ENCODE peak calls at places on chromosomes 7 and 10, in nine cellular contexts. I is H1, S is sigmoid colon, W is uterus, M is GM12878, T is testis, B is body of pancreas, V is breast epithelium, F is suprapubic skin. Q is an unnamed sample. For H3K4me1 and H3K36me3, the result is how much of the 10 kb centered on the place peaks cover.

GRCh38 chr7:144824360-144824759 is 11.5 kb downstream of the TPK1 start:
- DNase-seq in S (no peak), W (no peak), B (no peak), I (no peak), F (no peak), T (no peak), M (no peak), V (no peak), Q (no peak)

GRCh38 chr7:105126436-105126975 is 112.5 kb downstream of the KMT2E start:
- DNase-seq in S (no peak), F (no peak), T (no peak), V (no peak), M (no peak), B (no peak), I (no peak), W (no peak), Q (no peak)

GRCh38 chr7:107697246-107698044 is 36.8 kb downstream of the SLC26A4 start:
- DNase-seq in B (no peak), F (no peak), S (no peak), T (no peak), I (no peak), M (no peak), V (no peak), W (no peak), Q (no peak)

GRCh38 chr7:79176859-79177477 is 276.5 kb downstream of the MAGI2 start:
- DNase-seq in I (no peak), S (no peak), M (no peak), V (no peak), W (no peak), F (no peak), T (peak), B (no peak), Q (no peak)

GRCh38 chr7:137454169-137455166 is 110.9 kb upstream of the PTN start:
- DNase-seq in M (no peak), F (no peak), W (peak), V (no peak), T (peak), B (no peak), I (no peak), S (peak), Q (peak)

GRCh38 chr7:50733552-50733951 is 49.1 kb downstream of the GRB10 start:
- DNase-seq in V (no peak), B (peak), I (no peak), F (no peak), T (no peak), S (no peak), W (no peak), M (no peak), Q (peak)

GRCh38 chr7:3089493-3089892 is 45.8 kb upstream of the CARD11 start:
- DNase-seq in T (no peak), B (no peak), F (no peak), S (no peak), V (no peak), M (no peak), W (no peak), I (peak), Q (no peak)

GRCh38 chr7:80127412-80128150 is 7.0 kb upstream of the GNAI1 start:
- DNase-seq in M (no peak), V (no peak), T (peak), W (no peak), S (no peak), B (no peak), F (no peak), I (no peak), Q (no peak)

GRCh38 chr10:120953897-120954296 is 102.7 kb downstream of the WDR11 start:
- DNase-seq in I (no peak), F (no peak), S (no peak), M (no peak), B (no peak), V (no peak), W (no peak), T (no peak), Q (no peak)

GRCh38 chr7:22895491-22895890 is 72.8 kb upstream of the TOMM7 start:
- DNase-seq in I (no peak), W (no peak), S (no peak), V (no peak), T (no peak), M (no peak), B (no peak), F (no peak), Q (no peak)

GRCh38 chr10:1159131-1160061 is 103.2 kb downstream of the WDR37 start:
- DNase-seq in B (no peak), S (peak), W (no peak), T (peak), F (peak), M (no peak), I (peak), V (no peak), Q (peak)

GRCh38 chr7:47285860-47286491 is 295.9 kb downstream of the TNS3 start:
- DNase-seq in W (no peak), F (no peak), V (no peak), S (peak), M (no peak), B (no peak), T (no peak), I (no peak), Q (no peak)

GRCh38 chr10:919481-919880 is 12.0 kb downstream of the LARP4B start:
- DNase-seq in T (no peak), V (no peak), F (no peak), M (no peak), I (no peak), B (no peak), W (no peak), S (no peak), Q (no peak)

GRCh38 chr10:124667425-124668130 is 76.6 kb downstream of the FAM53B start:
- DNase-seq in I (no peak), W (no peak), M (no peak), F (no peak), B (no peak), S (no peak), V (no peak), T (no peak), Q (no peak)

GRCh38 chr7:28389504-28390385 is 22.6 kb upstream of the CREB5 start:
- DNase-seq in I (no peak), M (no peak), T (no peak), W (no peak), F (no peak), B (no peak), S (no peak), V (no peak), Q (no peak)

GRCh38 chr7:44216019-44216418 is 15.2 kb downstream of the YKT6 start:
- DNase-seq in B (no peak), M (no peak), F (no peak), I (no peak), T (no peak), S (peak), V (peak), W (no peak), Q (no peak)

GRCh38 chr10:70328987-70329386 is 45.2 kb upstream of the NPFFR1 start:
- DNase-seq in M (no peak), W (no peak), S (no peak), T (peak), I (no peak), V (no peak), F (peak), B (no peak), Q (no peak)
- H3K4me1 ChIP-seq in M (under half), W (under half), S (under half), T (under half), I (under half), V (under half), F (under half), B (under half), Q (under half)

GRCh38 chr7:149495785-149496641 is 1.6 kb downstream of the ZNF746 start:
- DNase-seq in T (peak), S (peak), W (peak), F (no peak), I (no peak), V (no peak), B (peak), M (no peak), Q (peak)
- TF ChIP-seq POLR2A in T (no peak), S (no peak), W (no peak), F (no peak), I (no peak), V (no peak), B (no peak), M (no peak), Q (no peak)

GRCh38 chr7:75887669-75888369 is 9.0 kb downstream of the RHBDD2 start:
- DNase-seq in B (no peak), W (no peak), I (no peak), V (no peak), M (no peak), F (no peak), S (no peak), T (no peak), Q (no peak)
- H3K36me3 ChIP-seq in B (under half), W (under half), I (under half), V (under half), M (under half), F (half or more), S (under half), T (under half), Q (half or more)

GRCh38 chr10:28094121-28094520 is 95.2 kb upstream of the ODAD2 start:
- DNase-seq in S (no peak), F (no peak), T (no peak), M (no peak), I (no peak), W (no peak), B (no peak), V (no peak), Q (no peak)

GRCh38 chr10:28090506-28090905 is 91.6 kb upstream of the ODAD2 start:
- DNase-seq in B (no peak), F (no peak), W (no peak), V (no peak), I (no peak), M (no peak), S (no peak), T (no peak), Q (no peak)

GRCh38 chr10:28089467-28089866 is 90.6 kb upstream of the ODAD2 start:
- DNase-seq in F (no peak), I (no peak), M (no peak), B (no peak), V (no peak), W (no peak), S (no peak), T (no peak), Q (no peak)

GRCh38 chr10:28095791-28096367 is 97.0 kb upstream of the ODAD2 start:
- DNase-seq in F (no peak), S (no peak), M (no peak), V (no peak), B (no peak), I (no peak), W (no peak), T (no peak), Q (no peak)

GRCh38 chr10:28091913-28092312 is 93.0 kb upstream of the ODAD2 start:
- DNase-seq in W (no peak), F (no peak), S (no peak), B (no peak), M (no peak), T (no peak), I (no peak), V (no peak), Q (no peak)
- H3K4me1 ChIP-seq in W (under half), F (under half), S (under half), B (under half), M (under half), T (under half), I (under half), V (under half), Q (under half)

GRCh38 chr10:79243211-79244067 is 103.8 kb upstream of the PPIF start:
- DNase-seq in M (no peak), T (peak), F (no peak), S (peak), B (no peak), I (peak), V (no peak), W (no peak), Q (no peak)
- TF ChIP-seq POLR2A in M (peak), T (no peak), F (no peak), S (peak), B (no peak), I (peak), V (no peak), W (no peak), Q (peak)

DNA sequence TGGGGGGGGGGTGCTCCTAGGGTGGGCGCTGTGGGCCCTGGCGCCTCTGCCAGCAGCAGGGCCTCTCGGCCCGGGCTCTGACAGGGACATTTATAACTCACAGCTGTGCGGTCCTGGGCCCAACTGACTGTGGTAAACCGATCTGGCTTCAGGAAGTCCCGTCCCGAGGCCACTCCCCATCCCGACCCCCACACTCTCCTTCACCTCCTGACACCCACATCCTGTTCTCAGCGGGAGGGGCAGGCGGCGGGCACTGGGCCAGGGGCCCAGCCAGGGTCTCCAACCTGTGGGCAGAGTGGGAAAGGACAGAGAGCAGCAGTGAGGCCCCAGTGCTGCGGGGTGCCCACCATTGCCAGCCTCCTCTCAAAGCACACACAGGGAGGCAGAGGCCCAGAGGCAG is 69.1 kb downstream of the ZMIZ1 start:
- DNase-seq in V (no peak), F (no peak), B (no peak), T (no peak), W (no peak), S (peak), M (peak), I (no peak), Q (no peak)
- H3K36me3 ChIP-seq in V (under half), F (under half), B (under half), T (under half), W (under half), S (under half), M (under half), I (under half), Q (under half)

GRCh38 chr10:24235471-24235870 is 26.5 kb downstream of the KIAA1217 start:
- DNase-seq in F (no peak), S (no peak), I (no peak), M (no peak), W (no peak), V (no peak), B (no peak), T (no peak), Q (no peak)
- H3K4me1 ChIP-seq in F (under half), S (under half), I (under half), M (under half), W (under half), V (under half), B (under half), T (under half), Q (under half)

GRCh38 chr10:29658984-29659769 is 24.4 kb upstream of the SVIL start:
- DNase-seq in B (no peak), T (no peak), M (peak), I (no peak), V (no peak), S (peak), W (no peak), F (no peak), Q (peak)
- TF ChIP-seq POLR2A in B (no peak), T (no peak), M (no peak), I (no peak), V (no peak), S (no peak), W (no peak), F (no peak), Q (no peak)

DNA sequence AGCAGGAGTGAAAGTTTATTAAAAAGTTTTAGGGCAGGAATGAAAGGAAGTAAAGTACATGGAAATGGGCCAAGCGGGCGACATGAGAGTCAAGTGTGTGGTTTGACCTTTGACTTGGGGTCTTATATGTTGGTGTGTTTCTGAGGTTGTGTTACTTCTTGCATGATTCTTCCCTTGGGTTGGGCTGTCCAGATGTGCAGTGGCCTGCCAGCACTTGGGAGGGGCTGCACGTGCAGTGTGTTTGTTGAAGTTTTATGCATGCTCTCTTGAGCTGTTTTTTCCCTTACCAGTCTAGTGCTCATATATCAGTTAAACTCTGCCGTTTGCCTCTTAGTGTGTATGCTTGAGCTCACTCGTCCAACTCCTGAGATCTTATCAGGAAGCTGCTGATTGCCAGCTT is 23.0 kb downstream of the SP4 start:
- DNase-seq in T (no peak), M (no peak), I (no peak), B (no peak), V (no peak), F (no peak), W (no peak), S (no peak), Q (no peak)
- H3K36me3 ChIP-seq in T (under half), M (under half), I (half or more), B (under half), V (under half), F (under half), W (under half), S (under half), Q (under half)

DNA sequence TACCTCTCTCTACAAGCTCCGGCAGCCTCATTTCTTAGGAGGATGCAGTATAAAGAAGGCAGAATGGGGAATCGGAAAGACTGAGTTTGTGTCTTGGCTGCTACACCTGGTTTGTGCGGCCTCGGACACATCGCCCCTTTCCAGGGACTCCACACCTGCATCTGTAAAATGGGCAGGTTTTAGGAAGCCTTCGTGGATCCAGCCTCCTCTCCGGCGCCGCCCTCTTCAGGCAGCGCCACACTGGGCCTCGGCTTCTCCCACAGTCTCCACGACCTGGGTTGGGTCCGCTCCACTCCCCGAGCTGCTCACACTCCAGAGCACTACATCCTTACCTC is 341 bp downstream of the GOT1 start:
- DNase-seq in V (no peak), I (no peak), W (no peak), M (no peak), B (no peak), F (no peak), S (no peak), T (no peak), Q (no peak)
- H3K4me1 ChIP-seq in V (under half), I (under half), W (under half), M (under half), B (half or more), F (under half), S (under half), T (under half), Q (under half)